ENCODE peak calls at places on chromosomes 1 and 21, in four cellular contexts. K is cerebellum, G is DND-41, C is H9. W is an unnamed sample.

GRCh38 chr21:37765501-37765900 is 150.8 kb downstream of the KCNJ6 start:
- DNase-seq in C (no peak), K (no peak), G (no peak), W (no peak)

GRCh38 chr1:228362884-228363450 is 43.7 kb downstream of the TRIM11 start:
- DNase-seq in G (no peak), K (no peak), C (no peak), W (no peak)

GRCh38 chr1:217718873-217719272 is 87.7 kb downstream of the SPATA17 start:
- DNase-seq in C (no peak), G (no peak), K (no peak), W (peak; percentile 10)

GRCh38 chr21:45098867-45099266 is 24.5 kb downstream of the ADARB1 start:
- DNase-seq in C (no peak), K (peak; percentile 71), G (no peak), W (no peak)

GRCh38 chr1:41492341-41492848 is 7.9 kb upstream of the EDN2 start:
- DNase-seq in C (peak; percentile 83), G (peak; percentile 47), K (no peak), W (peak; percentile 64)

GRCh38 chr1:156097499-156098178 is 15.4 kb upstream of the MEX3A start:
- DNase-seq in G (no peak), K (no peak), C (no peak), W (no peak)

GRCh38 chr21:25564349-25564948 is 42.8 kb downstream of the MRPL39 start:
- DNase-seq in K (no peak), G (no peak), C (no peak), W (no peak)

GRCh38 chr1:15870421-15870820 is 22.9 kb downstream of the SPEN start:
- DNase-seq in K (no peak), G (no peak), C (no peak), W (no peak)

GRCh38 chr1:3775498-3776230 is 3.1 kb downstream of the SMIM1 start:
- DNase-seq in G (peak; percentile 43), C (peak; percentile 86), K (no peak), W (peak; percentile 84)

GRCh38 chr1:246398126-246398813 is 108.8 kb downstream of the SMYD3 start:
- DNase-seq in K (no peak), C (no peak), G (no peak), W (no peak)

GRCh38 chr1:163361123-163361934 is 39.6 kb downstream of the NUF2 start:
- DNase-seq in G (no peak), C (peak; percentile 28), K (peak; percentile 5), W (peak; percentile 49)

GRCh38 chr1:8334106-8334851 is 16.4 kb downstream of the SLC45A1 start:
- DNase-seq in C (no peak), G (no peak), K (no peak), W (no peak)

GRCh38 chr1:8455700-8456305 is 137.9 kb downstream of the SLC45A1 start:
- DNase-seq in C (no peak), G (no peak), K (no peak), W (no peak)

W was measured in iPS-NIHi11.